ENCODE peak calls at places on chromosomes 4 and X, in eight cellular contexts. P is fibroblast of mammary gland, W is osteoblast, V is IMR-90, Z is upper lobe of right lung, J is foreskin fibroblast, X is fibroblast of pulmonary artery, D is heart right ventricle. O is an unnamed sample.

GRCh38 chr4:52019941-52020657 is at the start of gene LRRC66:
- DNase-seq in P (no peak), W (no peak), V (no peak), Z (no peak), J (no peak), X (peak; percentile 26), D (no peak), O (peak; percentile 61)

GRCh38 chr4:87835732-87836131 is 3.0 kb downstream of the MEPE start:
- DNase-seq in P (peak; percentile 10), W (no peak), V (no peak), Z (no peak), J (no peak), X (no peak), D (no peak), O (no peak)

GRCh38 chr4:185997287-185997686 is 71.7 kb upstream of the TLR3 start:
- DNase-seq in P (no peak), W (no peak), V (no peak), Z (no peak), J (no peak), X (no peak), D (peak; percentile 65), O (no peak)

GRCh38 chr4:154936873-154937272 is 155.8 kb downstream of the RBM46 start:
- DNase-seq in P (no peak), W (no peak), V (no peak), Z (no peak), J (no peak), X (no peak), D (no peak), O (no peak)

GRCh38 chrX:154411322-154411980 is at the start of gene TAFAZZIN:
- DNase-seq in P (peak; percentile 50), W (peak; percentile 97), V (peak; percentile 52), Z (peak; percentile 89), J (peak; percentile 60), X (peak; percentile 63), D (peak; percentile 80), O (peak; percentile 75)

GRCh38 chr4:149443537-149443936 is 372.1 kb downstream of the IQCM start:
- DNase-seq in P (no peak), W (no peak), V (no peak), Z (no peak), J (no peak), X (no peak), D (no peak), O (no peak)

GRCh38 chr4:79913581-79913980 is 159.4 kb downstream of the ANTXR2 start:
- DNase-seq in P (peak; percentile 59), W (no peak), V (peak; percentile 83), Z (no peak), J (peak; percentile 52), X (peak; percentile 34), D (no peak), O (no peak)

GRCh38 chr4:81319657-81320056 is 104.6 kb upstream of the PRKG2 start:
- DNase-seq in P (no peak), W (no peak), V (no peak), Z (no peak), J (no peak), X (no peak), D (no peak), O (no peak)

GRCh38 chr4:7066493-7066892 is 1.4 kb downstream of the GRPEL1 start:
- DNase-seq in P (no peak), W (no peak), V (no peak), Z (peak; percentile 31), J (no peak), X (no peak), D (no peak), O (no peak)
- H3K4me3 ChIP-seq in P (peak overlapping the region; percentile 75), W (peak overlapping the region; percentile 91), V (peak overlapping the region; percentile 55), Z (peak overlapping the region; percentile 82), J (peak overlapping the region; percentile 86), X (peak overlapping the region; percentile 79), D (peak overlapping the region; percentile 99), O (peak overlapping the region; percentile 89)

DNA sequence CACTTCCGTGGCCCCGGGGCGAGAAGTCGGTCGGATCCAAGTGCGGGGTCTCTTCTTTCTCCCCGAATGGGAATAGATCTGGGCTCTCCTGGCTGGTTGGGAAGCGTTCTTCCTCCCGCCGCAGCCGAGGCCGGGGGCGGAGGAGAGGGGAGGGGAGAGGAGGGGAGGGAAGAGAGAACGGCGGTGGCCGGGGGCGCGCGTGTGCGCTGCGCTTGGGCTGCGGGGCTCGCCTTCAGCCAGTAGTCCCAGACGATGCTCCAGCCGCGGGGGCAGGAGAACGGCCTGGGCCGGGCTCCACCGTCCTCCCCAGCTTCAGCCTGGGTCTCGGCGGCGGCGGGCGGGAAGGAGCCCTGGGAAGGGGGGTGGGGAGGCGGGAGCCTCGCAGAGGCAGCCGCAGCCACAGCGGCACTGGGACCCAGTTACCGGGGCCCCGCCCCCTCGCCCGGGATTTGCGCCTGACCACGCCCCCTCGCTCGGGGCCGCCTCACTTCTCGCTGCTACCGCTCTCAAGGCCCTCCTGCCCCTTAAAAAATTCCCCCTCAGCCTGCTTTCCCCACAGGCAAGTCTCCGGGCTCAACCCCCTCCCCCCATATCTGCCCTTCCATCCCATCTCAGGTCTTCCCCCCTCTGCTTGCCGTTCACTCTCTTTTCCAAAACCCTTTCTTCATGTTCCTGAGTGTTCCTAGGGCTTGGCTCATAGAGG is at the start of gene FGD1:
- DNase-seq in P (peak; percentile 47), W (peak; percentile 93), V (peak; percentile 41), Z (peak; percentile 79), J (no peak), X (peak; percentile 57), D (peak; percentile 79), O (peak; percentile 72)
- H3K4me3 ChIP-seq in P (peak within 1 kb of the TSS; percentile 64), W (peak within 1 kb of the TSS; percentile 78), V (peak within 1 kb of the TSS; percentile 95), Z (peak within 1 kb of the TSS; percentile 56), J (peak within 1 kb of the TSS; percentile 69), X (peak within 1 kb of the TSS; percentile 62), D (peak within 1 kb of the TSS; percentile 66), O (peak within 1 kb of the TSS; percentile 54)

DNA sequence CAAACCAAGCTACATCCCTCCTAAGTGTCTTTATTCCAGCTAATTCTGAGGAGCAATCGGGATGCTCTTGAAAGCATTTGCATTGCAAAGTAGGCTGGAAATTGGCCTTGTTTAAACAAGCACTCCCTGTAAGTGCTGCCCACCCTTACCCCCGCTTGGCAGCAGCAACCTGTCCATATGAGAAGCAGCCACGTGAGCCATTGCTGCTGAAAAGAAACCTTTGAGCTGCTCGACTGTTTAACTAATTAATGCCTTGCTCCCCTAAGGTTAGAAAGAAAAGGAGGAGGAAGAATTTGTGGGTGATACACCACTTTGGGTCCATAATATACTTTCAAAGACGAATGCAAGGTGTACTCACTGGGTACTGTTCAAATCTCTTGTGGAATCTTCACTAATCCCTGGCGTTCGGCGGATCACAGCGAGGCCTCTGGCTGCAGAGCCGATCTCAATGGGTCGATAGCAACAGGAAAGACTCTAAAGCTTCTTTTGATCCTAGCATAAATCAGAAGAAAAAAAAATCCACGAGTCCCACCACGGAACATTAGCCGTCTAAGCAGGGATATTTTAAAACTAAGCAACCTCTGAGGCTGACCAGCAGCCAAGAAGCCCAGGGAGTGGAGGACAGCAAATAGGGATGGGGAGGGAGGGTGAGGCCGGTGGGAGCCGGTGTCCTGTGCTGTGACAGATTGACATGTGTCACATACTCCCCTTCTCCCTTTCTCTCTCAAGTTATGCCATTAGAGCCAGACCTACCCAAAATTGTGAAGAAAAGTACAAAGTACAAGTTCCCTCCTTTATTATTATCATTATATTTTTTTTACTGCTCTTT is 37.2 kb upstream of the MGST2 start:
- DNase-seq in P (no peak), W (no peak), V (no peak), Z (peak; percentile 69), J (no peak), X (no peak), D (no peak), O (no peak)
- H3K4me3 ChIP-seq in P (no peak overlapping the region), W (no peak overlapping the region), V (no peak overlapping the region), Z (no peak overlapping the region), J (no peak overlapping the region), X (no peak overlapping the region), D (no peak overlapping the region), O (no peak overlapping the region)

GRCh38 chr4:128463006-128463405 is 175.4 kb upstream of the PGRMC2 start:
- DNase-seq in P (no peak), W (no peak), V (no peak), Z (no peak), J (no peak), X (no peak), D (no peak), O (no peak)

GRCh38 chr4:128465523-128465922 is 177.9 kb upstream of the PGRMC2 start:
- DNase-seq in P (no peak), W (no peak), V (no peak), Z (no peak), J (no peak), X (no peak), D (no peak), O (no peak)

GRCh38 chr4:128470492-128471053 is 183.0 kb upstream of the PGRMC2 start:
- DNase-seq in P (no peak), W (no peak), V (no peak), Z (no peak), J (no peak), X (no peak), D (no peak), O (no peak)

GRCh38 chr4:128471576-128471975 is 184.0 kb upstream of the PGRMC2 start:
- DNase-seq in P (no peak), W (peak; percentile 18), V (no peak), Z (no peak), J (no peak), X (no peak), D (no peak), O (no peak)

DNA sequence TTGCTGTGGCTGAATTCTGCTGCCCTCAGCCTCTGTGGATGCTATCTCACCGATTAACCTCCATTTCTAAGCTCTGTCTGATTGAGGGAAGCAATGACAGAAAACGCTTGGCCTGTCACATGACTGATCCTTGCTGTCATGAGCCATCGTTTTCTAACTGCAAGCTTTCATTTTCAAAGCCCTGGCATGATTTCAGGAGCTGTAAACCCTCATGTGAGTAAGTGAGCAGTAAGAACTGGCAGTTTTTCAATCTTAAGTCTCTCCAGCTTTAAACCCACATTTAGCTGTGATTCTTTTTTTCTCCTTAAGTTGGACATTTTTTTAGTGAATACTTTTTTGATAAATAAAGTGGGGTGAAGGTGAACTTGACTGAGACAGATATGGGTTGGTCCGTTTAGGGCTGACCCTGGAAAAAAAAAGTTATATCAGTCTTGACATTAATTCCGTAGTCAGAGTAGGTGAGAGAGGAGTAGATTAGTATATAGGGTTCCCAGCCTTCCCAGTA is 180.9 kb upstream of the PGRMC2 start:
- DNase-seq in P (peak; percentile 100), W (peak; percentile 80), V (peak; percentile 99), Z (no peak), J (peak; percentile 93), X (peak; percentile 97), D (no peak), O (no peak)
- H3K4me3 ChIP-seq in P (no peak overlapping the region), W (no peak overlapping the region), V (no peak overlapping the region), Z (peak overlapping the region; percentile 6), J (no peak overlapping the region), X (no peak overlapping the region), D (peak overlapping the region; percentile 1), O (no peak overlapping the region)

GRCh38 chr4:151227731-151228130 is 49.2 kb upstream of the PRSS48 start:
- DNase-seq in P (peak; percentile 93), W (peak; percentile 91), V (peak; percentile 78), Z (no peak), J (peak; percentile 76), X (peak; percentile 97), D (peak; percentile 32), O (no peak)
- H3K4me3 ChIP-seq in P (peak overlapping the region; percentile 66), W (peak overlapping the region; percentile 71), V (peak overlapping the region; percentile 20), Z (peak overlapping the region; percentile 50), J (peak overlapping the region; percentile 39), X (peak overlapping the region; percentile 61), D (peak overlapping the region; percentile 42), O (no peak overlapping the region)

DNA sequence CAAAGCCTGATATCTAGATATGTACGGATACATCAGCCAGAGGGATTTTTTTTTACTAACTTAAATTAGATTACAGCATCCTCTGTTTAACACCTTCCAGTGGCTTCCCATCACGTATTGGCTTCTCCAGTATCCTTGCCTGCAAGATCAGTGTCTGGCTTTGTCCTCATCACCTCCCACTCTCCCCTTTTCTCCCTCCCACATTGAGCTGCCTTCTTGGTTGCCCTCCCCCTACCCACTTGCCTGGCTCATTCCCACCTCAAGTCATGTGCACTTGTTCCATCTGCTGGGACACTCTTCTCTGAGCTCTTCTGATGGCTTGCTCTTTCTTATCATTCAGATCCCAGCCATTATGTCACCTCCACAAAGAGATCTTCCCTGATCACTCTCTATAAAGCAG is 75.9 kb upstream of the NALF2 start:
- DNase-seq in P (no peak), W (no peak), V (no peak), Z (no peak), J (no peak), X (no peak), D (no peak), O (no peak)
- H3K4me3 ChIP-seq in P (no peak overlapping the region), W (no peak overlapping the region), V (no peak overlapping the region), Z (no peak overlapping the region), J (no peak overlapping the region), X (no peak overlapping the region), D (no peak overlapping the region), O (no peak overlapping the region)

O was measured in right lobe of liver.